ENCODE peak calls at places on chromosomes 4 and X, in six cellular contexts. One of them, this sample, is unnamed.

GRCh38 chr4:156295676-156296075 is 342.0 kb upstream of the CTSO start:
- DNase-seq in H1: no peak
- DNase-seq in GM12891: no peak
- DNase-seq in K562: no peak
- DNase-seq in HepG2: no peak
- DNase-seq in GM12878: no peak
- DNase-seq in this sample: no peak

GRCh38 chrX:105267167-105267566 is 46.7 kb upstream of the TEX13A start:
- DNase-seq in GM12878: no peak
- DNase-seq in HepG2: no peak
- DNase-seq in GM12891: no peak
- DNase-seq in K562: no peak
- DNase-seq in H1: no peak
- DNase-seq in this sample: no peak

GRCh38 chr4:91113130-91113706 is 986.0 kb downstream of the CCSER1 start:
- DNase-seq in K562: peak; percentile 4
- DNase-seq in H1: no peak
- DNase-seq in GM12878: peak; percentile 5
- DNase-seq in GM12891: peak; percentile 4
- DNase-seq in HepG2: peak; percentile 7
- DNase-seq in this sample: no peak

GRCh38 chr4:143085644-143086043 is 99.1 kb upstream of the USP38 start:
- DNase-seq in HepG2: no peak
- DNase-seq in GM12891: no peak
- DNase-seq in K562: no peak
- DNase-seq in GM12878: no peak
- DNase-seq in H1: no peak
- DNase-seq in this sample: no peak

GRCh38 chr4:14871676-14872430 is 130.4 kb upstream of the CPEB2 start:
- DNase-seq in H1: peak; percentile 61
- DNase-seq in GM12891: no peak
- DNase-seq in HepG2: peak; percentile 3
- DNase-seq in GM12878: no peak
- DNase-seq in K562: peak; percentile 18
- DNase-seq in this sample: no peak

GRCh38 chr4:32748498-32748897 is 2028.3 kb downstream of the PCDH7 start:
- DNase-seq in H1: no peak
- DNase-seq in GM12878: no peak
- DNase-seq in K562: no peak
- DNase-seq in HepG2: peak; percentile 79
- DNase-seq in GM12891: no peak
- DNase-seq in this sample: no peak

GRCh38 chr4:56860781-56861180 is 39.3 kb upstream of the SPINK2 start:
- DNase-seq in GM12878: no peak
- DNase-seq in GM12891: no peak
- DNase-seq in H1: no peak
- DNase-seq in HepG2: no peak
- DNase-seq in K562: no peak
- DNase-seq in this sample: no peak

GRCh38 chr4:151409470-151410313 is 716 bp downstream of the FHIP1A start:
- DNase-seq in GM12878: no peak
- DNase-seq in H1: peak; percentile 81
- DNase-seq in GM12891: no peak
- DNase-seq in K562: no peak
- DNase-seq in HepG2: peak; percentile 79
- DNase-seq in this sample: no peak

GRCh38 chr4:48653217-48654014 is 126.7 kb downstream of the FRYL start:
- DNase-seq in H1: no peak
- DNase-seq in GM12878: no peak
- DNase-seq in HepG2: no peak
- DNase-seq in K562: no peak
- DNase-seq in GM12891: no peak
- DNase-seq in this sample: no peak

GRCh38 chr4:45455217-45455616 is 668.6 kb downstream of the GABRG1 start:
- DNase-seq in GM12891: no peak
- DNase-seq in GM12878: no peak
- DNase-seq in HepG2: no peak
- DNase-seq in K562: no peak
- DNase-seq in H1: no peak
- DNase-seq in this sample: no peak

GRCh38 chr4:45453258-45453841 is 670.5 kb downstream of the GABRG1 start:
- DNase-seq in K562: no peak
- DNase-seq in GM12891: peak; percentile 17
- DNase-seq in GM12878: no peak
- DNase-seq in H1: no peak
- DNase-seq in HepG2: peak; percentile 18
- DNase-seq in this sample: no peak
- TF ChIP-seq TAF1 in K562: no peak
- TF ChIP-seq TAF1 in GM12891: no peak
- TF ChIP-seq TAF1 in GM12878: no peak
- TF ChIP-seq TAF1 in H1: no peak
- TF ChIP-seq TAF1 in HepG2: no peak
- TF ChIP-seq TAF1 in this sample: no peak

GRCh38 chrX:41655101-41655500 is 33.7 kb upstream of the GPR34 start:
- DNase-seq in HepG2: no peak
- DNase-seq in H1: no peak
- DNase-seq in GM12878: no peak
- DNase-seq in GM12891: no peak
- DNase-seq in K562: no peak
- DNase-seq in this sample: no peak
- TF ChIP-seq POLR2A in HepG2: no peak
- TF ChIP-seq POLR2A in H1: no peak
- TF ChIP-seq POLR2A in GM12878: no peak
- TF ChIP-seq POLR2A in GM12891: no peak
- TF ChIP-seq POLR2A in K562: no peak
- TF ChIP-seq POLR2A in this sample: no peak

GRCh38 chrX:23883737-23884354 is 23.9 kb downstream of the APOO start:
- DNase-seq in GM12891: no peak
- DNase-seq in HepG2: peak; percentile 31
- DNase-seq in GM12878: no peak
- DNase-seq in K562: peak; percentile 68
- DNase-seq in H1: no peak
- DNase-seq in this sample: no peak
- TF ChIP-seq TAF1 in GM12891: no peak
- TF ChIP-seq TAF1 in HepG2: no peak
- TF ChIP-seq TAF1 in GM12878: no peak
- TF ChIP-seq TAF1 in K562: no peak
- TF ChIP-seq TAF1 in H1: no peak
- TF ChIP-seq TAF1 in this sample: no peak

GRCh38 chrX:153794897-153795816 is 689 bp downstream of the SSR4 start:
- DNase-seq in GM12891: no peak
- DNase-seq in GM12878: no peak
- DNase-seq in H1: no peak
- DNase-seq in K562: no peak
- DNase-seq in HepG2: no peak
- DNase-seq in this sample: no peak

GRCh38 chrX:153794018-153794896 is at the start of the genes IDH3G and SSR4:
- DNase-seq in GM12891: peak; percentile 95
- DNase-seq in GM12878: peak; percentile 81
- DNase-seq in K562: peak; percentile 98
- DNase-seq in H1: peak; percentile 91
- DNase-seq in HepG2: peak; percentile 83
- DNase-seq in this sample: peak; percentile 96

GRCh38 chrX:153791104-153791852 is 2.9 kb downstream of the IDH3G start:
- DNase-seq in GM12878: no peak
- DNase-seq in HepG2: no peak
- DNase-seq in H1: no peak
- DNase-seq in K562: peak; percentile 44
- DNase-seq in GM12891: no peak
- DNase-seq in this sample: no peak

GRCh38 chrX:153792368-153792767 is 1.8 kb downstream of the IDH3G start:
- DNase-seq in K562: no peak
- DNase-seq in HepG2: no peak
- DNase-seq in GM12878: no peak
- DNase-seq in GM12891: no peak
- DNase-seq in H1: no peak
- DNase-seq in this sample: no peak

DNA sequence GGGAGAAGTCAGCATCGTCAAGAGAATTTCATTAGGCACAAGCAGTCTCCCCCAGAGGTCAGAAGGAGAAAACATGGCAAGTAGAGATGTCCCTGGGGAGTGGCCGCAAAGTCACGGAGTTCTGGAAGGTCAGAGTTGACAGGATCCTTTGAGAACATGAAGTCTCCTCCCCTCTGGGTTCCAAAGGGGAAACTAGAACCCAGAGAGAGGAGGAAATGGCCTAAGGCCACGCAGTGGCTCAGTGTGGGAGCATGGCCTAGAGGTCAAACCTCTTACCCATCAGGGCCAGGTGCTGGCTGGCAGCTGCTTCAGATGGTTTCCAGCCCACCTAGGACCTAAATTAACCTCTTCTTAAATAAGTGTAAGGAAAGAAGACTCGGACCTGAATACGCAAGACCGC is 884 bp downstream of the IDH3G start:
- DNase-seq in H1: no peak
- DNase-seq in GM12891: no peak
- DNase-seq in K562: no peak
- DNase-seq in GM12878: no peak
- DNase-seq in HepG2: no peak
- DNase-seq in this sample: no peak
- TF ChIP-seq POLR2A in H1: no peak
- TF ChIP-seq POLR2A in GM12891: no peak
- TF ChIP-seq POLR2A in K562: no peak
- TF ChIP-seq POLR2A in GM12878: no peak
- TF ChIP-seq POLR2A in HepG2: no peak
- TF ChIP-seq POLR2A in this sample: no peak

DNA sequence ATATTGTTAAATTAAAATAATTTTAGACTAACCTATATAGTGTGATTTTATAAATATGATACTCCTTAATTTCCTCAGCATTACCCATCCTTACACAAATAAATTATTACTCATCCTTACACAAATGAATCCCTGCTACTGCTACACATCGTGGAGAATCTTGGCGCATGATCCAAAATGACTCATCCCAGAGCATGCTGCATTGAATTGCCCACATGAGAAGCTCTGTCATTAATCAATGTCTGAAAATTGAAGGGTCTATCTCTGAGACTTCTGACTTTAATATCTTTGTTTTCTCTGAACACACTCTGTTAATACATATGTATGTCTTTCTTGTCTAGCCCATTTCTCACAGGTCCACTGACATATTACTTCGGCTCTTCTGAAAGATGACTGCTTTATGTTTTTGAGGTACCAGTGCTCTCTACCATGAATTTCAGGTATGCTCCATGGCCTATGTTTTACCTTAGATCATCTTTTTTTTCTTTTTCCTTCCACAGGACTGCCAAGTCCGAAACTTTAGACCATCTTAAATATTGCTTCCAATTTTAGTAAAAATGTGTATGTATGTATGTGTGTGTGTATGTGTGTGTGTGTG is 15.7 kb upstream of the DUSP21 start:
- DNase-seq in GM12891: no peak
- DNase-seq in GM12878: no peak
- DNase-seq in K562: no peak
- DNase-seq in H1: no peak
- DNase-seq in HepG2: no peak
- DNase-seq in this sample: no peak
- TF ChIP-seq TAF1 in GM12891: no peak
- TF ChIP-seq TAF1 in GM12878: no peak
- TF ChIP-seq TAF1 in K562: no peak
- TF ChIP-seq TAF1 in H1: no peak
- TF ChIP-seq TAF1 in HepG2: no peak
- TF ChIP-seq TAF1 in this sample: no peak

GRCh38 chr4:121824950-121825349 is 1.3 kb upstream of the CCNA2 start:
- DNase-seq in H1: no peak
- DNase-seq in HepG2: no peak
- DNase-seq in GM12878: no peak
- DNase-seq in GM12891: no peak
- DNase-seq in K562: no peak
- DNase-seq in this sample: no peak

GRCh38 chr4:121822047-121822446 is 1.6 kb downstream of the CCNA2 start:
- DNase-seq in K562: no peak
- DNase-seq in H1: no peak
- DNase-seq in HepG2: no peak
- DNase-seq in GM12891: no peak
- DNase-seq in GM12878: no peak
- DNase-seq in this sample: no peak

GRCh38 chr4:121824171-121824527 is 466 bp upstream of the CCNA2 start:
- DNase-seq in H1: no peak
- DNase-seq in GM12878: no peak
- DNase-seq in GM12891: no peak
- DNase-seq in K562: no peak
- DNase-seq in HepG2: no peak
- DNase-seq in this sample: no peak

GRCh38 chr4:121822796-121823504 is 733 bp downstream of the CCNA2 start:
- DNase-seq in HepG2: peak; percentile 64
- DNase-seq in GM12878: no peak
- DNase-seq in GM12891: peak; percentile 27
- DNase-seq in K562: peak; percentile 70
- DNase-seq in H1: no peak
- DNase-seq in this sample: no peak

DNA sequence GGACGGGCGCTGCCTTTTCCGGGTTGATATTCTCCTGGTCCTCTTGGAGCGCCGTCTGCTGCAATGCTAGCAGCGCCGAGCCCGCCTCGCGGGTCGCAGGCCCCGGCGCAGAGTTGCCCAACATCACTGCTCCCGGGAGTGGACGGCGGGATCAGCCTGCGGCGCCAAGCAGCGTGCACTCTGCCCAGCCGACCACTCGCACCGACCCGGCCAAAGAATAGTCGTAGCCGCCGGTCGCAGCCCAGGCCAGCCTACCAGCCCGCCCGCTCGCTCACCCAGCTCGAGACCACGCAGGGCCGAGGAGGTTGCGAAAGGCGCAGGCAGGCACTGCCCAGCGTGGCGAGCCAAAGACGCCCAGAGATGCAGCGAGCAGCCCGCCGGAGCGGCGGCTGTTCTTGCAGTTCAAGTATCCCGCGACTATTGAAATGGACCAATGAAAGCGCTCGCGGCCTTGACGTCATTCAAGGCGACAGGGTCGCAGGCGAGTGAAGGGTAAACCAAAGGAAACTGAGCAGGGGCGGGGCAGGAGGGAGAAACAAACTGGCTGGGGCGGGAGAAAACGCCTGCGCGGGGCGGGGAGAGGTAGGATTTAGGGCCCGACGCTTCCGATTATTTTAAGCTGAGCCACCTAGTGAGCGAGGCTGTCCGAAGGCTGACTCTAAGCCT is at the start of gene CCNA2:
- DNase-seq in GM12878: peak; percentile 83
- DNase-seq in GM12891: peak; percentile 76
- DNase-seq in H1: peak; percentile 98
- DNase-seq in K562: peak; percentile 96
- DNase-seq in HepG2: peak; percentile 95
- DNase-seq in this sample: peak; percentile 75
- TF ChIP-seq POLR2A in GM12878: peak; percentile 95
- TF ChIP-seq POLR2A in GM12891: peak; percentile 81
- TF ChIP-seq POLR2A in H1: peak; percentile 94
- TF ChIP-seq POLR2A in K562: peak; percentile 95
- TF ChIP-seq POLR2A in HepG2: peak; percentile 87
- TF ChIP-seq POLR2A in this sample: peak; percentile 79

GRCh38 chr4:102180080-102180479 is 165.2 kb downstream of the SLC39A8 start:
- DNase-seq in GM12891: no peak
- DNase-seq in HepG2: no peak
- DNase-seq in K562: no peak
- DNase-seq in GM12878: no peak
- DNase-seq in H1: no peak
- DNase-seq in this sample: no peak
- TF ChIP-seq TAF1 in GM12891: no peak
- TF ChIP-seq TAF1 in HepG2: no peak
- TF ChIP-seq TAF1 in K562: no peak
- TF ChIP-seq TAF1 in GM12878: no peak
- TF ChIP-seq TAF1 in H1: no peak
- TF ChIP-seq TAF1 in this sample: no peak